ENCODE peak calls at places on chromosomes 13 and 19, in eight cellular contexts. One of them, this sample, is unnamed.
A peak's percentile ranks its signal among the peaks of the same experiment; 100 is the strongest.

GRCh38 chr13:85497652-85498051 is 301.6 kb downstream of the SLITRK6 start:
- DNase-seq in uterus: no peak
- DNase-seq in heart left ventricle: no peak
- DNase-seq in lower leg skin: no peak
- DNase-seq in A549: peak; percentile 48
- DNase-seq in breast epithelium: no peak
- DNase-seq in esophagus squamous epithelium: no peak
- DNase-seq in spleen: no peak
- DNase-seq in this sample: no peak

GRCh38 chr13:26623125-26623524 is 65.6 kb downstream of the WASF3 start:
- DNase-seq in uterus: no peak
- DNase-seq in heart left ventricle: no peak
- DNase-seq in lower leg skin: no peak
- DNase-seq in A549: no peak
- DNase-seq in breast epithelium: no peak
- DNase-seq in esophagus squamous epithelium: no peak
- DNase-seq in spleen: no peak
- DNase-seq in this sample: no peak

GRCh38 chr19:45568732-45569131 is 15.9 kb downstream of the OPA3 start:
- DNase-seq in uterus: no peak
- DNase-seq in heart left ventricle: peak; percentile 33
- DNase-seq in lower leg skin: no peak
- DNase-seq in A549: peak; percentile 82
- DNase-seq in breast epithelium: no peak
- DNase-seq in esophagus squamous epithelium: no peak
- DNase-seq in spleen: no peak
- DNase-seq in this sample: no peak

GRCh38 chr13:25971499-25972145 is 80.2 kb downstream of the SHISA2 start:
- DNase-seq in uterus: no peak
- DNase-seq in heart left ventricle: no peak
- DNase-seq in lower leg skin: no peak
- DNase-seq in A549: no peak
- DNase-seq in breast epithelium: no peak
- DNase-seq in esophagus squamous epithelium: no peak
- DNase-seq in spleen: peak; percentile 58
- DNase-seq in this sample: no peak

GRCh38 chr13:97953376-97953970 is at the start of gene IPO5:
- DNase-seq in uterus: no peak
- DNase-seq in heart left ventricle: no peak
- DNase-seq in lower leg skin: peak; percentile 42
- DNase-seq in A549: no peak
- DNase-seq in breast epithelium: no peak
- DNase-seq in esophagus squamous epithelium: no peak
- DNase-seq in spleen: no peak
- DNase-seq in this sample: no peak

GRCh38 chr13:109309625-109310363 is 476.6 kb downstream of the IRS2 start:
- DNase-seq in uterus: no peak
- DNase-seq in heart left ventricle: no peak
- DNase-seq in lower leg skin: no peak
- DNase-seq in A549: peak; percentile 85
- DNase-seq in breast epithelium: no peak
- DNase-seq in esophagus squamous epithelium: no peak
- DNase-seq in spleen: no peak
- DNase-seq in this sample: no peak

GRCh38 chr13:112145221-112146072 is 78.5 kb downstream of the SOX1 start:
- DNase-seq in uterus: no peak
- DNase-seq in heart left ventricle: no peak
- DNase-seq in lower leg skin: peak; percentile 58
- DNase-seq in A549: no peak
- DNase-seq in breast epithelium: no peak
- DNase-seq in esophagus squamous epithelium: no peak
- DNase-seq in spleen: no peak
- DNase-seq in this sample: no peak

GRCh38 chr13:104586010-104586746 is 1520.0 kb upstream of the SLC10A2 start:
- DNase-seq in uterus: no peak
- DNase-seq in heart left ventricle: no peak
- DNase-seq in lower leg skin: no peak
- DNase-seq in A549: no peak
- DNase-seq in breast epithelium: no peak
- DNase-seq in esophagus squamous epithelium: no peak
- DNase-seq in spleen: no peak
- DNase-seq in this sample: no peak

GRCh38 chr13:26095846-26096245 is 44.0 kb upstream of the SHISA2 start:
- DNase-seq in uterus: no peak
- DNase-seq in heart left ventricle: no peak
- DNase-seq in lower leg skin: no peak
- DNase-seq in A549: no peak
- DNase-seq in breast epithelium: no peak
- DNase-seq in esophagus squamous epithelium: no peak
- DNase-seq in spleen: no peak
- DNase-seq in this sample: no peak

GRCh38 chr13:98300956-98301641 is 124.0 kb upstream of the RNF113B start:
- DNase-seq in uterus: no peak
- DNase-seq in heart left ventricle: no peak
- DNase-seq in lower leg skin: no peak
- DNase-seq in A549: no peak
- DNase-seq in breast epithelium: peak; percentile 76
- DNase-seq in esophagus squamous epithelium: no peak
- DNase-seq in spleen: no peak
- DNase-seq in this sample: no peak

GRCh38 chr19:12840091-12841079 is 2.1 kb downstream of the MAST1 start:
- DNase-seq in uterus: peak; percentile 44
- DNase-seq in heart left ventricle: no peak
- DNase-seq in lower leg skin: no peak
- DNase-seq in A549: peak; percentile 80
- DNase-seq in breast epithelium: peak; percentile 44
- DNase-seq in esophagus squamous epithelium: no peak
- DNase-seq in spleen: no peak
- DNase-seq in this sample: no peak

GRCh38 chr13:77506874-77507273 is 28.6 kb upstream of the SCEL start:
- DNase-seq in uterus: no peak
- DNase-seq in heart left ventricle: no peak
- DNase-seq in lower leg skin: no peak
- DNase-seq in A549: peak; percentile 10
- DNase-seq in breast epithelium: no peak
- DNase-seq in esophagus squamous epithelium: no peak
- DNase-seq in spleen: no peak
- DNase-seq in this sample: no peak

GRCh38 chr13:49495783-49496762 is at the start of gene PHF11:
- DNase-seq in uterus: peak; percentile 76
- DNase-seq in heart left ventricle: peak; percentile 91
- DNase-seq in lower leg skin: peak; percentile 96
- DNase-seq in A549: peak; percentile 56
- DNase-seq in breast epithelium: peak; percentile 71
- DNase-seq in esophagus squamous epithelium: peak; percentile 20
- DNase-seq in spleen: peak; percentile 97
- DNase-seq in this sample: peak; percentile 68
- TF ChIP-seq POLR2A in uterus: no peak
- TF ChIP-seq POLR2A in heart left ventricle: peak; percentile 43
- TF ChIP-seq POLR2A in lower leg skin: no peak
- TF ChIP-seq POLR2A in A549: peak; percentile 49
- TF ChIP-seq POLR2A in breast epithelium: no peak
- TF ChIP-seq POLR2A in esophagus squamous epithelium: peak; percentile 73
- TF ChIP-seq POLR2A in spleen: no peak
- TF ChIP-seq POLR2A in this sample: peak; percentile 33

DNA sequence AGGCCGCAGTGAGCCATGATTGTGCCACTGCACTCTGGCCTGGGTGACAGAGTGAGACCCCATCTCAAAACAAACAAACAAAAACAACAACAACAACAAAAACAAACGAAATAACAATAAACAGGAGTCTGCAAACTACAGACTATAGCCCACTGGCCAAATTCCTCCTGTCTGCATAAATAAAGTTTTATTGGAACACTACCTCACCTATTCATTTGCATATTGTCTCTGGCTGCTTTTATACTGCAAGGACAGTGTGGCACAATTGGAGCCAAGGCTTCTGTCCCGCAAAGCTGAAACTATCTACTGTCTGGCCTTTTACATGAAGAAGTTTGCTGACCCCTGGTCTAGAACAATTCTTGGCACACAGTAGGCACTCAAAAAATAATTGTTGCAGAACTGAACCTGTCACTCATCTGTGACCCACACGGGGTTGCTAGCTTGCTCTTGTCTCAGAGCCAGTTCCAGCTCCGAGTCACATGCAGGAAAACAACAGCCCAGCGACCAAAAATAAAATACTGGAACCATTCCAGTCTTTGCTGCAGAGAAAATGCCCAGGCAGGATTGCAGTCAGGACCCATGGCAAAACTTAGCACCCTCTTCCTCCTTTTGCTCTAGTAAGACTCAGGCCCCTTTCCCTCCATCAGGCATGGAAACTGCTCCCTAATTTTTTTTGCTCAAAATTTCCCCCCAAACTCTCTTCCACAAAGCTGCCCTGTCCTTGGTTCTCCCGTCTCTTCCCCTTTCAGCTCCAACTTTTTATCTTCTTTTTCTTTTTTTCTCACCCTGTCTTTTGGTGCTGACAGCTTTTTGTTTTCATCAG is 4.8 kb upstream of the MYH14 start:
- DNase-seq in uterus: no peak
- DNase-seq in heart left ventricle: no peak
- DNase-seq in lower leg skin: no peak
- DNase-seq in A549: no peak
- DNase-seq in breast epithelium: no peak
- DNase-seq in esophagus squamous epithelium: no peak
- DNase-seq in spleen: no peak
- DNase-seq in this sample: peak; percentile 16
- H3K4me3 ChIP-seq in uterus: no peak overlapping the region
- H3K4me3 ChIP-seq in heart left ventricle: no peak overlapping the region
- H3K4me3 ChIP-seq in lower leg skin: no peak overlapping the region
- H3K4me3 ChIP-seq in A549: no peak overlapping the region
- H3K4me3 ChIP-seq in breast epithelium: no peak overlapping the region
- H3K4me3 ChIP-seq in esophagus squamous epithelium: no peak overlapping the region
- H3K4me3 ChIP-seq in spleen: no peak overlapping the region
- H3K4me3 ChIP-seq in this sample: no peak overlapping the region

DNA sequence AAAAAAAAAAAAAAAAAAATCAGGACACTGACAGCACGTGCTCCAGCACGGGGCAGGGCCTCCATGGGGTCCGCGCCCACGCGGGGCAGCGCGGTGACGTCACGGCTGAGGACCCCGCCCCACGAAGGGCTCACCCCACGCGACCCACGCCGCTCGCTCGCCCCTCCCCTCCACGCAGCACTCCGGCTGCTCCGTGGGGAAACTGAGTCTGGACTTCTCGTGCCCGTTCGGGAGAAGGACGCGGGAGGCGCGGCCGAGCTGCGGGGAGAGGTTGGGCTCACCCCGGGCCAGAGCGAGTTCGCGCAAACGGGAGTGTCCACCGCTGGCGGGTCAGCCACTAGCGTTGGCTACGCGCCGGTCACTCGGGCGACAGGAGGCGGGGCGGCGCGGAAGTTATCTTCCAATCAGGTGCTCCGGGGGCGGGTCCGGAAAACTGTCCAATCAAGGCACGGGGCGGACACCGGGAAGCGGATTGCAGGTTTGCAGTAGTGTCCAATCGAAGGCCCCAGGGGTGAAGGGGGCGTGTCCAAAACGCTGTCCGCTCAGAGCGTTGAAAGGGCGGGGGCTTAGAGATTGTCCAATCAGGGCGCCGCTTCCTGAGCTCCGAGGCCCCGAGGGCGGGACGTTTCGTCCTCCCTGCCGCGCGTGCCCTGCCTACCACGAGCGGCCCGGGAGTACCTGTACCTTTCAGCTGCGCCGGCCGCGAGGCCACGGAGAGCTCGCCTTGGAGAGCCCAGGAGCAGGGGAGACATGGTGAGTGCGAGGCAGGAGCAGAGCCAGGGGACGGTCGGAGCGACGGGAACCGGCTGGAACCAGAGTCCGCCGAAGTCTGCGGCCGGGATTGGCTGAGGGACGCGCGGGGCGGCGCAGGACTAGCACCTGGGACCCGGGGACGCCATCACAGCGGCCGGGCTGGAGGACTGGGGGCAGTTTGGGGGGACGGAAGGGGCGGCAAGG is at the start of gene ZNF57:
- DNase-seq in uterus: peak; percentile 98
- DNase-seq in heart left ventricle: peak; percentile 100
- DNase-seq in lower leg skin: peak; percentile 100
- DNase-seq in A549: peak; percentile 98
- DNase-seq in breast epithelium: peak; percentile 100
- DNase-seq in esophagus squamous epithelium: peak; percentile 96
- DNase-seq in spleen: peak; percentile 98
- DNase-seq in this sample: peak; percentile 100
- TF ChIP-seq POLR2A in uterus: peak; percentile 40
- TF ChIP-seq POLR2A in heart left ventricle: peak; percentile 59
- TF ChIP-seq POLR2A in lower leg skin: no peak
- TF ChIP-seq POLR2A in A549: peak; percentile 34
- TF ChIP-seq POLR2A in breast epithelium: no peak
- TF ChIP-seq POLR2A in esophagus squamous epithelium: peak; percentile 68
- TF ChIP-seq POLR2A in spleen: no peak
- TF ChIP-seq POLR2A in this sample: no peak

GRCh38 chr13:30370916-30371521 is 51.3 kb upstream of the UBE2L5 start:
- DNase-seq in uterus: no peak
- DNase-seq in heart left ventricle: no peak
- DNase-seq in lower leg skin: peak; percentile 52
- DNase-seq in A549: no peak
- DNase-seq in breast epithelium: no peak
- DNase-seq in esophagus squamous epithelium: no peak
- DNase-seq in spleen: no peak
- DNase-seq in this sample: no peak

GRCh38 chr13:30375436-30375835 is 46.9 kb upstream of the UBE2L5 start:
- DNase-seq in uterus: no peak
- DNase-seq in heart left ventricle: no peak
- DNase-seq in lower leg skin: peak; percentile 50
- DNase-seq in A549: no peak
- DNase-seq in breast epithelium: no peak
- DNase-seq in esophagus squamous epithelium: no peak
- DNase-seq in spleen: no peak
- DNase-seq in this sample: no peak

GRCh38 chr13:30370146-30370545 is 52.1 kb upstream of the UBE2L5 start:
- DNase-seq in uterus: no peak
- DNase-seq in heart left ventricle: no peak
- DNase-seq in lower leg skin: no peak
- DNase-seq in A549: no peak
- DNase-seq in breast epithelium: no peak
- DNase-seq in esophagus squamous epithelium: no peak
- DNase-seq in spleen: no peak
- DNase-seq in this sample: no peak

GRCh38 chr13:30373727-30374126 is 48.6 kb upstream of the UBE2L5 start:
- DNase-seq in uterus: no peak
- DNase-seq in heart left ventricle: no peak
- DNase-seq in lower leg skin: peak; percentile 72
- DNase-seq in A549: no peak
- DNase-seq in breast epithelium: no peak
- DNase-seq in esophagus squamous epithelium: peak; percentile 4
- DNase-seq in spleen: peak; percentile 88
- DNase-seq in this sample: no peak

GRCh38 chr13:30371649-30372265 is 50.5 kb upstream of the UBE2L5 start:
- DNase-seq in uterus: no peak
- DNase-seq in heart left ventricle: no peak
- DNase-seq in lower leg skin: peak; percentile 70
- DNase-seq in A549: peak; percentile 7
- DNase-seq in breast epithelium: no peak
- DNase-seq in esophagus squamous epithelium: peak; percentile 29
- DNase-seq in spleen: peak; percentile 90
- DNase-seq in this sample: no peak
- H3K4me3 ChIP-seq in uterus: no peak overlapping the region
- H3K4me3 ChIP-seq in heart left ventricle: no peak overlapping the region
- H3K4me3 ChIP-seq in lower leg skin: no peak overlapping the region
- H3K4me3 ChIP-seq in A549: no peak overlapping the region
- H3K4me3 ChIP-seq in breast epithelium: no peak overlapping the region
- H3K4me3 ChIP-seq in esophagus squamous epithelium: no peak overlapping the region
- H3K4me3 ChIP-seq in spleen: no peak overlapping the region
- H3K4me3 ChIP-seq in this sample: no peak overlapping the region

This sample was measured in tibial nerve.